ENCODE peak calls at places on chromosomes 6 and 20, in eight cellular contexts. Y is brain microvascular endothelial cell, T is fibroblast of the aortic adventitia, I is activated B cell treated with CpG ODN at 0.5 μM for 24 hours, Q is retinal pigment epithelial cell, R is GM23338, U is type B pancreatic cell, C is left lung. H is an unnamed sample.

GRCh38 chr6:3315841-3316240 is 57.1 kb downstream of the PSMG4 start:
- DNase-seq in Q (no peak), C (no peak), R (no peak), T (peak), I (no peak), U (no peak), Y (peak), H (no peak)

GRCh38 chr6:168440520-168441433 is at the start of gene SMOC2:
- DNase-seq in R (peak), T (peak), Q (no peak), U (no peak), Y (no peak), C (peak), I (no peak), H (peak)

GRCh38 chr6:168711049-168711640 is 270.2 kb downstream of the SMOC2 start:
- DNase-seq in Y (peak), T (peak), U (no peak), R (peak), C (no peak), Q (no peak), I (no peak), H (no peak)

GRCh38 chr6:38027685-38028373 is 208.3 kb downstream of the ZFAND3 start:
- DNase-seq in T (peak), U (no peak), I (no peak), Y (no peak), R (peak), Q (no peak), C (no peak), H (no peak)

GRCh38 chr6:53326372-53327016 is 22.3 kb downstream of the ELOVL5 start:
- DNase-seq in U (no peak), R (no peak), T (peak), I (no peak), Q (peak), Y (peak), C (no peak), H (peak)

GRCh38 chr6:83069633-83070032 is 2.2 kb downstream of the DOP1A start:
- DNase-seq in T (no peak), R (no peak), Y (no peak), I (no peak), C (no peak), Q (no peak), U (no peak), H (no peak)

GRCh38 chr6:54473328-54473727 is 165.1 kb downstream of the TINAG start:
- DNase-seq in Y (no peak), T (no peak), R (peak), Q (no peak), C (no peak), I (no peak), U (no peak), H (no peak)

GRCh38 chr6:166008441-166009369 is 158.9 kb downstream of the TBXT start:
- DNase-seq in Y (peak), C (no peak), I (no peak), Q (no peak), U (no peak), R (peak), T (peak), H (no peak)

GRCh38 chr6:170178266-170178560 is 112.7 kb downstream of the DLL1 start:
- DNase-seq in Q (no peak), T (no peak), R (no peak), C (no peak), U (no peak), I (no peak), Y (no peak), H (no peak)

GRCh38 chr20:910132-910839 is 5.8 kb downstream of the ANGPT4 start:
- DNase-seq in Y (no peak), Q (no peak), U (no peak), C (no peak), T (peak), R (no peak), I (no peak), H (no peak)

GRCh38 chr6:125843593-125843992 is 52.8 kb downstream of the NCOA7 start:
- DNase-seq in I (no peak), C (no peak), U (no peak), Y (no peak), T (no peak), Q (no peak), R (no peak), H (no peak)

GRCh38 chr6:133947302-133947900 is 5.6 kb upstream of the TBPL1 start:
- DNase-seq in Q (no peak), C (no peak), T (no peak), I (no peak), Y (no peak), U (no peak), R (no peak), H (no peak)

GRCh38 chr20:46408281-46408731 is 1.9 kb upstream of the ELMO2 start:
- DNase-seq in I (no peak), U (no peak), Q (no peak), Y (no peak), T (no peak), C (no peak), R (no peak), H (no peak)

GRCh38 chr20:60268502-60268901 is 310.3 kb downstream of the CDH26 start:
- DNase-seq in U (no peak), C (no peak), Q (no peak), R (no peak), T (no peak), I (no peak), Y (no peak), H (no peak)

GRCh38 chr6:35181313-35181932 is 32.3 kb upstream of the SCUBE3 start:
- DNase-seq in Y (no peak), U (no peak), R (no peak), T (peak), C (no peak), Q (no peak), I (no peak), H (no peak)

GRCh38 chr6:381742-382461 is 9.7 kb upstream of the IRF4 start:
- DNase-seq in Y (no peak), Q (no peak), I (no peak), C (no peak), U (no peak), R (no peak), T (no peak), H (no peak)

GRCh38 chr6:144139817-144140216 is 10.5 kb upstream of the STX11 start:
- DNase-seq in U (no peak), T (no peak), C (no peak), Y (no peak), I (no peak), Q (no peak), R (no peak), H (no peak)

GRCh38 chr6:7080311-7080710 is 27.4 kb upstream of the RREB1 start:
- DNase-seq in Y (no peak), Q (no peak), I (no peak), R (no peak), T (no peak), U (no peak), C (no peak), H (no peak)

GRCh38 chr6:148935705-148936306 is 189.0 kb downstream of the UST start:
- DNase-seq in Q (peak), T (peak), Y (peak), U (no peak), I (no peak), C (no peak), R (no peak), H (no peak)

GRCh38 chr20:42641886-42642285 is 547.8 kb downstream of the PTPRT start:
- DNase-seq in Y (no peak), U (no peak), R (no peak), I (no peak), T (no peak), C (no peak), Q (no peak), H (no peak)

GRCh38 chr6:112618796-112619195 is 271.7 kb downstream of the RFPL4B start:
- DNase-seq in U (no peak), I (no peak), T (no peak), Y (peak), C (no peak), R (peak), Q (no peak), H (no peak)

GRCh38 chr6:12748815-12749521 is 32.4 kb downstream of the PHACTR1 start:
- DNase-seq in R (peak), Y (no peak), C (peak), T (no peak), I (no peak), U (no peak), Q (no peak), H (no peak)

GRCh38 chr20:33839591-33839990 is 28.4 kb downstream of the CHMP4B start:
- DNase-seq in T (no peak), U (no peak), I (no peak), Q (no peak), R (no peak), C (no peak), Y (no peak), H (peak)

GRCh38 chr6:33815854-33816253 is 12.1 kb upstream of the MLN start:
- DNase-seq in Y (peak), T (no peak), R (peak), C (no peak), Q (no peak), I (no peak), U (no peak), H (no peak)

GRCh38 chr6:121000381-121000780 is 333.9 kb downstream of the TBC1D32 start:
- DNase-seq in R (no peak), Y (no peak), T (no peak), Q (no peak), C (no peak), I (no peak), U (no peak), H (no peak)

GRCh38 chr6:16134430-16134829 is 5.5 kb downstream of the MYLIP start:
- DNase-seq in R (no peak), T (no peak), I (no peak), Y (no peak), U (no peak), C (no peak), Q (no peak), H (no peak)

GRCh38 chr6:1604347-1604990 is 5.2 kb upstream of the FOXC1 start:
- DNase-seq in I (peak), C (peak), T (peak), R (peak), U (no peak), Q (no peak), Y (no peak), H (peak)

GRCh38 chr6:125717120-125717731 is 32.2 kb upstream of the HEY2 start:
- DNase-seq in T (no peak), I (no peak), Y (no peak), Q (no peak), C (no peak), R (no peak), U (no peak), H (no peak)

GRCh38 chr20:23622839-23623343 is 14.9 kb downstream of the CST3 start:
- DNase-seq in R (no peak), C (peak), I (no peak), Q (no peak), T (peak), Y (peak), U (no peak), H (peak)

GRCh38 chr20:49825521-49826033 is 12.9 kb downstream of the SLC9A8 start:
- DNase-seq in T (no peak), C (no peak), U (no peak), Y (no peak), R (no peak), I (no peak), Q (no peak), H (no peak)
- TF ChIP-seq CTCF in T (no peak), C (no peak), U (no peak), Y (no peak), R (peak), I (no peak), Q (no peak), H (no peak)

GRCh38 chr6:17281100-17281496 is at the start of gene RBM24:
- DNase-seq in Q (no peak), R (peak), T (peak), I (no peak), C (no peak), Y (peak), U (peak), H (peak)
- TF ChIP-seq CTCF in Q (peak), R (peak), T (peak), I (no peak), C (peak), Y (peak), U (peak), H (peak)

GRCh38 chr6:161351855-161352254 is 78.0 kb upstream of the AGPAT4 start:
- DNase-seq in Q (no peak), Y (no peak), R (no peak), T (no peak), I (no peak), U (no peak), C (no peak), H (no peak)

GRCh38 chr6:161354956-161355355 is 81.1 kb upstream of the AGPAT4 start:
- DNase-seq in U (no peak), Y (no peak), C (no peak), T (no peak), I (no peak), R (no peak), Q (no peak), H (no peak)

GRCh38 chr6:161354241-161354840 is 80.5 kb upstream of the AGPAT4 start:
- DNase-seq in U (no peak), R (peak), Y (no peak), C (no peak), T (no peak), Q (peak), I (no peak), H (no peak)

GRCh38 chr6:161355731-161356130 is 81.9 kb upstream of the AGPAT4 start:
- DNase-seq in I (no peak), R (no peak), T (no peak), U (no peak), Q (no peak), Y (no peak), C (no peak), H (no peak)

GRCh38 chr6:161353208-161353613 is 79.3 kb upstream of the AGPAT4 start:
- DNase-seq in Y (no peak), C (no peak), R (peak), U (no peak), Q (no peak), T (no peak), I (no peak), H (no peak)
- TF ChIP-seq CTCF in Y (peak), C (no peak), R (peak), U (peak), Q (peak), T (peak), I (no peak), H (peak)

GRCh38 chr20:57329608-57330221 is at the start of gene SPO11:
- DNase-seq in C (no peak), Q (no peak), U (peak), Y (no peak), T (no peak), R (peak), I (no peak), H (no peak)
- TF ChIP-seq CTCF in C (no peak), Q (peak), U (peak), Y (peak), T (no peak), R (peak), I (no peak), H (peak)

GRCh38 chr20:11372831-11373230 is 544.9 kb upstream of the BTBD3 start:
- DNase-seq in C (no peak), R (no peak), T (no peak), U (no peak), I (no peak), Q (no peak), Y (no peak), H (no peak)
- TF ChIP-seq CTCF in C (no peak), R (no peak), T (no peak), U (no peak), I (no peak), Q (no peak), Y (no peak), H (no peak)

DNA sequence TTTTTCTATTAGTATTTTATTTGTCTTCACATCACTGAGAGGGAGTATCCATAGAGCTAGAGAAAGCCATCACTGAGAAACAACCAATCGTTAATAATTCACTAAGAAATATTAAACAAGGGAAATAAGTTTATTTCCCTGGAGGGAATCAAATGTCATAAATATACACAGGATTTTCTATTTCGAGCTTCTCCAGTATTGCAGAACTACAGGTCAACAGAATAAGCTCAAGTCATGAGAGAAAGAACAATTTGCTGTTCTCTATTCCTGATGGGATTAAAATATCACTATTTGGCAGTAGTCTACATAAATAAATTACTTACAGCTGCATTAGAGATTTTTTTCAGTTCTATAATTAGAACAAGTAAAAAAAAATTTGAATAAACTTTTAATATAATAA is 2.2 kb upstream of the FAM162B start:
- DNase-seq in I (no peak), U (no peak), T (no peak), Y (no peak), R (no peak), Q (no peak), C (no peak), H (no peak)
- TF ChIP-seq CTCF in I (no peak), U (no peak), T (no peak), Y (no peak), R (no peak), Q (no peak), C (no peak), H (no peak)